ENCODE peak calls at places on chromosomes 2 and 18, in eight cellular contexts. One of them, this sample, is unnamed.

GRCh38 chr2:52386433-52386832 is 1354.5 kb upstream of the NRXN1 start:
- DNase-seq in CD8-positive, alpha-beta memory T cell: no peak
- DNase-seq in left ventricle myocardium inferior: no peak
- DNase-seq in MM.1S: no peak
- DNase-seq in CD4-positive, CD25-positive, alpha-beta regulatory T cell: no peak
- DNase-seq in CD8-positive, alpha-beta T cell: no peak
- DNase-seq in effector memory CD4-positive, alpha-beta T cell: no peak
- DNase-seq in uterus: no peak
- DNase-seq in this sample: no peak

GRCh38 chr2:28359222-28360065 is 33.2 kb upstream of the FOSL2 start:
- DNase-seq in uterus: no peak
- DNase-seq in effector memory CD4-positive, alpha-beta T cell: peak
- DNase-seq in CD8-positive, alpha-beta T cell: peak
- DNase-seq in left ventricle myocardium inferior: peak
- DNase-seq in CD4-positive, CD25-positive, alpha-beta regulatory T cell: peak
- DNase-seq in CD8-positive, alpha-beta memory T cell: peak
- DNase-seq in MM.1S: peak
- DNase-seq in this sample: no peak

GRCh38 chr2:24919977-24920812 is at the start of gene ADCY3:
- DNase-seq in uterus: peak
- DNase-seq in MM.1S: peak
- DNase-seq in CD8-positive, alpha-beta T cell: peak
- DNase-seq in CD4-positive, CD25-positive, alpha-beta regulatory T cell: peak
- DNase-seq in effector memory CD4-positive, alpha-beta T cell: peak
- DNase-seq in left ventricle myocardium inferior: peak
- DNase-seq in CD8-positive, alpha-beta memory T cell: peak
- DNase-seq in this sample: no peak

GRCh38 chr2:101147971-101148370 is 3.2 kb downstream of the TBC1D8 start:
- DNase-seq in left ventricle myocardium inferior: no peak
- DNase-seq in MM.1S: no peak
- DNase-seq in CD4-positive, CD25-positive, alpha-beta regulatory T cell: no peak
- DNase-seq in CD8-positive, alpha-beta memory T cell: no peak
- DNase-seq in CD8-positive, alpha-beta T cell: no peak
- DNase-seq in effector memory CD4-positive, alpha-beta T cell: no peak
- DNase-seq in uterus: no peak
- DNase-seq in this sample: no peak

GRCh38 chr2:221166283-221166682 is 405.8 kb downstream of the EPHA4 start:
- DNase-seq in CD8-positive, alpha-beta memory T cell: no peak
- DNase-seq in effector memory CD4-positive, alpha-beta T cell: no peak
- DNase-seq in CD8-positive, alpha-beta T cell: no peak
- DNase-seq in uterus: no peak
- DNase-seq in MM.1S: no peak
- DNase-seq in left ventricle myocardium inferior: no peak
- DNase-seq in CD4-positive, CD25-positive, alpha-beta regulatory T cell: no peak
- DNase-seq in this sample: peak

GRCh38 chr2:112493858-112494648 is 12.1 kb downstream of the TTL start:
- DNase-seq in left ventricle myocardium inferior: no peak
- DNase-seq in effector memory CD4-positive, alpha-beta T cell: no peak
- DNase-seq in uterus: no peak
- DNase-seq in CD8-positive, alpha-beta memory T cell: no peak
- DNase-seq in CD8-positive, alpha-beta T cell: no peak
- DNase-seq in CD4-positive, CD25-positive, alpha-beta regulatory T cell: no peak
- DNase-seq in MM.1S: no peak
- DNase-seq in this sample: no peak

GRCh38 chr2:106963893-106964292 is 77.9 kb upstream of the ST6GAL2 start:
- DNase-seq in CD4-positive, CD25-positive, alpha-beta regulatory T cell: no peak
- DNase-seq in CD8-positive, alpha-beta memory T cell: no peak
- DNase-seq in effector memory CD4-positive, alpha-beta T cell: no peak
- DNase-seq in MM.1S: no peak
- DNase-seq in uterus: no peak
- DNase-seq in CD8-positive, alpha-beta T cell: no peak
- DNase-seq in left ventricle myocardium inferior: no peak
- DNase-seq in this sample: no peak

GRCh38 chr2:86785456-86785855 is 5.3 kb downstream of the CD8A start:
- DNase-seq in effector memory CD4-positive, alpha-beta T cell: no peak
- DNase-seq in CD8-positive, alpha-beta memory T cell: peak
- DNase-seq in left ventricle myocardium inferior: no peak
- DNase-seq in CD4-positive, CD25-positive, alpha-beta regulatory T cell: no peak
- DNase-seq in CD8-positive, alpha-beta T cell: peak
- DNase-seq in uterus: no peak
- DNase-seq in MM.1S: no peak
- DNase-seq in this sample: no peak

GRCh38 chr2:11753452-11753885 is 7.0 kb downstream of the LPIN1 start:
- DNase-seq in MM.1S: peak
- DNase-seq in CD4-positive, CD25-positive, alpha-beta regulatory T cell: peak
- DNase-seq in CD8-positive, alpha-beta memory T cell: peak
- DNase-seq in effector memory CD4-positive, alpha-beta T cell: peak
- DNase-seq in CD8-positive, alpha-beta T cell: no peak
- DNase-seq in uterus: no peak
- DNase-seq in left ventricle myocardium inferior: no peak
- DNase-seq in this sample: no peak

GRCh38 chr2:237601453-237602116 is 11.1 kb upstream of the RAB17 start:
- DNase-seq in MM.1S: no peak
- DNase-seq in CD8-positive, alpha-beta memory T cell: no peak
- DNase-seq in CD4-positive, CD25-positive, alpha-beta regulatory T cell: no peak
- DNase-seq in uterus: no peak
- DNase-seq in effector memory CD4-positive, alpha-beta T cell: no peak
- DNase-seq in CD8-positive, alpha-beta T cell: no peak
- DNase-seq in left ventricle myocardium inferior: no peak
- DNase-seq in this sample: no peak

GRCh38 chr2:134212726-134213125 is 41.1 kb upstream of the MGAT5 start:
- DNase-seq in uterus: no peak
- DNase-seq in MM.1S: no peak
- DNase-seq in left ventricle myocardium inferior: no peak
- DNase-seq in CD8-positive, alpha-beta memory T cell: no peak
- DNase-seq in effector memory CD4-positive, alpha-beta T cell: no peak
- DNase-seq in CD8-positive, alpha-beta T cell: no peak
- DNase-seq in CD4-positive, CD25-positive, alpha-beta regulatory T cell: no peak
- DNase-seq in this sample: no peak

GRCh38 chr2:21438949-21439348 is 315.2 kb downstream of the TDRD15 start:
- DNase-seq in uterus: no peak
- DNase-seq in MM.1S: no peak
- DNase-seq in left ventricle myocardium inferior: no peak
- DNase-seq in CD8-positive, alpha-beta T cell: no peak
- DNase-seq in CD8-positive, alpha-beta memory T cell: no peak
- DNase-seq in CD4-positive, CD25-positive, alpha-beta regulatory T cell: no peak
- DNase-seq in effector memory CD4-positive, alpha-beta T cell: no peak
- DNase-seq in this sample: no peak

GRCh38 chr2:196088209-196088608 is 19.6 kb upstream of the DNAH7 start:
- DNase-seq in CD4-positive, CD25-positive, alpha-beta regulatory T cell: no peak
- DNase-seq in left ventricle myocardium inferior: no peak
- DNase-seq in MM.1S: no peak
- DNase-seq in CD8-positive, alpha-beta T cell: no peak
- DNase-seq in effector memory CD4-positive, alpha-beta T cell: no peak
- DNase-seq in CD8-positive, alpha-beta memory T cell: no peak
- DNase-seq in uterus: no peak
- DNase-seq in this sample: no peak

GRCh38 chr2:120344214-120344990 is 1.5 kb upstream of the INHBB start:
- DNase-seq in effector memory CD4-positive, alpha-beta T cell: no peak
- DNase-seq in left ventricle myocardium inferior: no peak
- DNase-seq in CD4-positive, CD25-positive, alpha-beta regulatory T cell: no peak
- DNase-seq in CD8-positive, alpha-beta T cell: no peak
- DNase-seq in uterus: no peak
- DNase-seq in MM.1S: no peak
- DNase-seq in CD8-positive, alpha-beta memory T cell: no peak
- DNase-seq in this sample: no peak

GRCh38 chr2:29562319-29562718 is 359.1 kb downstream of the ALK start:
- DNase-seq in effector memory CD4-positive, alpha-beta T cell: no peak
- DNase-seq in left ventricle myocardium inferior: no peak
- DNase-seq in CD8-positive, alpha-beta memory T cell: no peak
- DNase-seq in CD4-positive, CD25-positive, alpha-beta regulatory T cell: no peak
- DNase-seq in uterus: no peak
- DNase-seq in MM.1S: no peak
- DNase-seq in CD8-positive, alpha-beta T cell: no peak
- DNase-seq in this sample: no peak

GRCh38 chr2:163794635-163795034 is 58.8 kb upstream of the FIGN start:
- DNase-seq in uterus: no peak
- DNase-seq in CD8-positive, alpha-beta T cell: no peak
- DNase-seq in CD4-positive, CD25-positive, alpha-beta regulatory T cell: no peak
- DNase-seq in MM.1S: no peak
- DNase-seq in effector memory CD4-positive, alpha-beta T cell: no peak
- DNase-seq in left ventricle myocardium inferior: no peak
- DNase-seq in CD8-positive, alpha-beta memory T cell: no peak
- DNase-seq in this sample: no peak

GRCh38 chr2:47617028-47617427 is 165.9 kb upstream of the MSH6 start:
- DNase-seq in CD8-positive, alpha-beta memory T cell: no peak
- DNase-seq in MM.1S: no peak
- DNase-seq in uterus: no peak
- DNase-seq in CD8-positive, alpha-beta T cell: no peak
- DNase-seq in left ventricle myocardium inferior: no peak
- DNase-seq in effector memory CD4-positive, alpha-beta T cell: no peak
- DNase-seq in CD4-positive, CD25-positive, alpha-beta regulatory T cell: no peak
- DNase-seq in this sample: no peak

GRCh38 chr18:23662309-23663263 is at the start of gene ANKRD29:
- DNase-seq in CD4-positive, CD25-positive, alpha-beta regulatory T cell: peak
- DNase-seq in effector memory CD4-positive, alpha-beta T cell: peak
- DNase-seq in CD8-positive, alpha-beta T cell: peak
- DNase-seq in uterus: peak
- DNase-seq in MM.1S: peak
- DNase-seq in left ventricle myocardium inferior: peak
- DNase-seq in CD8-positive, alpha-beta memory T cell: peak
- DNase-seq in this sample: no peak

DNA sequence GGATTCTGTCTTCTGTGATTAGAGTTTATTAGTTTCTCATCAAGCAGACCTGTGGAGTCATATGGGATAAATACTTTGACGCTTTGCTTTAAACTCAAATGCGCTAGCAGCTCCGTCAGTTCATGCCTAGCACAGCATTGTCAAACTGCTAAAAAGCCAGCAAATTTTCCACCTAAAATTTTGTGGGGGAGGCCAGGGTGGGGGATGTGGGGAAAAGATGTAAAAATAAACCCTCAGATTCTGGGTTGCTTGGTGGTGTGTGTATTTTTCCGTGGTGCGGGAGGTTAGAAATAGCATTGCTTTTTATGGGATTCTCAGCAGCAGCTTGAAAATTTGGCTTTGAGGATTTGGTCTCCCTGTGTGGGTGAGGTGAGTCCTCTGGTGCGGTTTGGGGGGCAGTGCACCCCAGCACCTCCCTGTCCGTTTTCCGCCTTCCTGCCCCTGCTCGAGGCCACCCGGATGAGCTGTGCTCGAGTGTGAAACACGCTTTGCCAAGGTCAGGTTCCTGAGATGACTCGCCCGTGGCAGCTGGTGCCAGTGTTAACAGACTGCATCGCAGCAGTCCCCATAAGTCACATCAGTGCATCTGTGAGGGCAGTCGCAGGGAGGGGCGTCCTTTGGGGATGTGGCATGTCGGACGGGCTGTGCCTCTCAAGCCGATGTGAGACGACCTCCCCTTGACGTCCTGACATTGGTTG is 65.9 kb downstream of the LDLRAD4 start:
- DNase-seq in CD4-positive, CD25-positive, alpha-beta regulatory T cell: peak
- DNase-seq in left ventricle myocardium inferior: no peak
- DNase-seq in uterus: no peak
- DNase-seq in CD8-positive, alpha-beta T cell: no peak
- DNase-seq in CD8-positive, alpha-beta memory T cell: no peak
- DNase-seq in effector memory CD4-positive, alpha-beta T cell: no peak
- DNase-seq in MM.1S: no peak
- DNase-seq in this sample: no peak
- H3K4me3 ChIP-seq in CD4-positive, CD25-positive, alpha-beta regulatory T cell: peak
- H3K4me3 ChIP-seq in left ventricle myocardium inferior: no peak
- H3K4me3 ChIP-seq in uterus: no peak
- H3K4me3 ChIP-seq in CD8-positive, alpha-beta T cell: no peak
- H3K4me3 ChIP-seq in CD8-positive, alpha-beta memory T cell: no peak
- H3K4me3 ChIP-seq in effector memory CD4-positive, alpha-beta T cell: no peak
- H3K4me3 ChIP-seq in MM.1S: no peak
- H3K4me3 ChIP-seq in this sample: no peak

DNA sequence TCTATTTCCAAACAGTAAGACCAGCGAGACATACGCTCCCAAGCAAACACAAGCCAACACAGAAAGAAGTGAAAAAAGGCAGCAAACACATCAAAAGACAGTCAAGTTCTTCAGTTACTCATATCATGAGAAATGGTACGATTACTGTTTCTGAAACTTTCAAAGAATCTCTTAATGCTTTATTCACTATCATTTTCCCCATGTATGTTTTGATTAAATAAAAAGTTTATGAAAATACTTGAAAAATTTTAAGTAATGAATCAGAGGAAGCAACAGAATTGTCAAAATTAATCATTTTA is 114.9 kb downstream of the HDAC4 start:
- DNase-seq in effector memory CD4-positive, alpha-beta T cell: no peak
- DNase-seq in left ventricle myocardium inferior: no peak
- DNase-seq in MM.1S: no peak
- DNase-seq in uterus: no peak
- DNase-seq in CD4-positive, CD25-positive, alpha-beta regulatory T cell: no peak
- DNase-seq in CD8-positive, alpha-beta memory T cell: no peak
- DNase-seq in CD8-positive, alpha-beta T cell: no peak
- DNase-seq in this sample: no peak
- H3K27ac ChIP-seq in effector memory CD4-positive, alpha-beta T cell: no peak
- H3K27ac ChIP-seq in left ventricle myocardium inferior: no peak
- H3K27ac ChIP-seq in MM.1S: no peak
- H3K27ac ChIP-seq in uterus: no peak
- H3K27ac ChIP-seq in CD4-positive, CD25-positive, alpha-beta regulatory T cell: peak
- H3K27ac ChIP-seq in CD8-positive, alpha-beta memory T cell: no peak
- H3K27ac ChIP-seq in CD8-positive, alpha-beta T cell: no peak
- H3K27ac ChIP-seq in this sample: no peak

GRCh38 chr18:74368901-74369705 is 53.5 kb downstream of the C18orf63 start:
- DNase-seq in effector memory CD4-positive, alpha-beta T cell: no peak
- DNase-seq in MM.1S: no peak
- DNase-seq in CD4-positive, CD25-positive, alpha-beta regulatory T cell: no peak
- DNase-seq in uterus: no peak
- DNase-seq in CD8-positive, alpha-beta T cell: no peak
- DNase-seq in CD8-positive, alpha-beta memory T cell: no peak
- DNase-seq in left ventricle myocardium inferior: no peak
- DNase-seq in this sample: no peak

GRCh38 chr18:74370163-74370562 is 54.5 kb downstream of the C18orf63 start:
- DNase-seq in CD8-positive, alpha-beta memory T cell: no peak
- DNase-seq in effector memory CD4-positive, alpha-beta T cell: no peak
- DNase-seq in CD4-positive, CD25-positive, alpha-beta regulatory T cell: no peak
- DNase-seq in left ventricle myocardium inferior: no peak
- DNase-seq in uterus: no peak
- DNase-seq in CD8-positive, alpha-beta T cell: no peak
- DNase-seq in MM.1S: no peak
- DNase-seq in this sample: no peak

GRCh38 chr18:74376523-74376922 is 60.9 kb downstream of the C18orf63 start:
- DNase-seq in left ventricle myocardium inferior: no peak
- DNase-seq in CD8-positive, alpha-beta T cell: no peak
- DNase-seq in effector memory CD4-positive, alpha-beta T cell: no peak
- DNase-seq in uterus: no peak
- DNase-seq in CD4-positive, CD25-positive, alpha-beta regulatory T cell: no peak
- DNase-seq in MM.1S: no peak
- DNase-seq in CD8-positive, alpha-beta memory T cell: no peak
- DNase-seq in this sample: no peak

GRCh38 chr18:74375999-74376398 is 60.4 kb downstream of the C18orf63 start:
- DNase-seq in CD4-positive, CD25-positive, alpha-beta regulatory T cell: no peak
- DNase-seq in effector memory CD4-positive, alpha-beta T cell: no peak
- DNase-seq in CD8-positive, alpha-beta memory T cell: no peak
- DNase-seq in left ventricle myocardium inferior: no peak
- DNase-seq in CD8-positive, alpha-beta T cell: no peak
- DNase-seq in uterus: no peak
- DNase-seq in MM.1S: no peak
- DNase-seq in this sample: no peak

GRCh38 chr18:74373428-74373827 is 57.8 kb downstream of the C18orf63 start:
- DNase-seq in effector memory CD4-positive, alpha-beta T cell: peak
- DNase-seq in MM.1S: no peak
- DNase-seq in CD8-positive, alpha-beta memory T cell: peak
- DNase-seq in CD8-positive, alpha-beta T cell: peak
- DNase-seq in uterus: no peak
- DNase-seq in CD4-positive, CD25-positive, alpha-beta regulatory T cell: peak
- DNase-seq in left ventricle myocardium inferior: no peak
- DNase-seq in this sample: no peak
- H3K4me3 ChIP-seq in effector memory CD4-positive, alpha-beta T cell: no peak
- H3K4me3 ChIP-seq in MM.1S: no peak
- H3K4me3 ChIP-seq in CD8-positive, alpha-beta memory T cell: peak
- H3K4me3 ChIP-seq in CD8-positive, alpha-beta T cell: peak
- H3K4me3 ChIP-seq in uterus: no peak
- H3K4me3 ChIP-seq in CD4-positive, CD25-positive, alpha-beta regulatory T cell: peak
- H3K4me3 ChIP-seq in left ventricle myocardium inferior: no peak
- H3K4me3 ChIP-seq in this sample: no peak

GRCh38 chr18:39188278-39188677 is 1622.7 kb upstream of the CELF4 start:
- DNase-seq in CD8-positive, alpha-beta T cell: no peak
- DNase-seq in effector memory CD4-positive, alpha-beta T cell: no peak
- DNase-seq in CD4-positive, CD25-positive, alpha-beta regulatory T cell: no peak
- DNase-seq in left ventricle myocardium inferior: no peak
- DNase-seq in MM.1S: no peak
- DNase-seq in uterus: no peak
- DNase-seq in CD8-positive, alpha-beta memory T cell: no peak
- DNase-seq in this sample: no peak
- H3K27ac ChIP-seq in CD8-positive, alpha-beta T cell: no peak
- H3K27ac ChIP-seq in effector memory CD4-positive, alpha-beta T cell: no peak
- H3K27ac ChIP-seq in CD4-positive, CD25-positive, alpha-beta regulatory T cell: no peak
- H3K27ac ChIP-seq in left ventricle myocardium inferior: no peak
- H3K27ac ChIP-seq in MM.1S: no peak
- H3K27ac ChIP-seq in uterus: no peak
- H3K27ac ChIP-seq in CD8-positive, alpha-beta memory T cell: no peak
- H3K27ac ChIP-seq in this sample: no peak